ENCODE peak calls at places on chromosomes 11 and 22, in five cellular contexts. F is right lobe of liver, R is breast epithelium, T is ovary, W is neuronal stem cell. J is an unnamed sample.
A peak's percentile ranks its signal among the peaks of the same experiment; 100 is the strongest.

GRCh38 chr11:59891781-59892181 is 13.2 kb downstream of the OOSP3 start:
- DNase-seq in W (peak; percentile 15), F (no peak), R (no peak), T (no peak), J (no peak)

GRCh38 chr11:19499999-19500398 is 212.6 kb upstream of the NAV2 start:
- DNase-seq in W (no peak), T (no peak), R (no peak), F (no peak), J (no peak)

GRCh38 chr11:58354727-58355126 is 4.1 kb downstream of the OR5B17 start:
- DNase-seq in W (no peak), T (no peak), R (no peak), F (no peak), J (no peak)

GRCh38 chr11:131998020-131998419 is 627.6 kb downstream of the NTM start:
- DNase-seq in R (no peak), F (no peak), T (no peak), W (no peak), J (no peak)

GRCh38 chr11:65883058-65883761 is 3.6 kb downstream of the CTSW start:
- DNase-seq in W (no peak), R (no peak), F (no peak), T (no peak), J (no peak)

GRCh38 chr22:49307071-49307830 is 520.4 kb downstream of the BRD1 start:
- DNase-seq in W (no peak), T (no peak), R (peak; percentile 24), F (peak; percentile 48), J (no peak)

GRCh38 chr11:36228689-36229088 is 60.5 kb downstream of the COMMD9 start:
- DNase-seq in F (no peak), W (no peak), T (no peak), R (no peak), J (no peak)

GRCh38 chr22:43376765-43377485 is 33.8 kb upstream of the SCUBE1 start:
- DNase-seq in T (no peak), F (no peak), R (no peak), W (no peak), J (no peak)

GRCh38 chr11:84993386-84993785 is 633.8 kb downstream of the DLG2 start:
- DNase-seq in T (no peak), R (no peak), F (no peak), W (no peak), J (no peak)

GRCh38 chr11:78340530-78340929 is 77.1 kb downstream of the GAB2 start:
- DNase-seq in F (no peak), T (no peak), R (no peak), W (no peak), J (no peak)

GRCh38 chr11:110003426-110003825 is 89.8 kb upstream of the ZC3H12C start:
- DNase-seq in W (no peak), F (no peak), T (no peak), R (no peak), J (no peak)

GRCh38 chr11:120125005-120125404 is 12.9 kb downstream of the TRIM29 start:
- DNase-seq in W (no peak), F (no peak), T (no peak), R (peak; percentile 68), J (no peak)

GRCh38 chr11:31264834-31265233 is 104.7 kb downstream of the DCDC1 start:
- DNase-seq in R (no peak), F (no peak), W (no peak), T (no peak), J (no peak)

GRCh38 chr11:64734786-64735761 is 8.9 kb downstream of the RASGRP2 start:
- DNase-seq in F (no peak), T (no peak), R (no peak), W (no peak), J (no peak)

GRCh38 chr11:113673566-113674396 is 32.3 kb downstream of the TMPRSS5 start:
- DNase-seq in T (no peak), W (no peak), F (no peak), R (no peak), J (no peak)

GRCh38 chr11:122337241-122338176 is 221.5 kb upstream of the BLID start:
- DNase-seq in R (no peak), W (no peak), T (no peak), F (no peak), J (no peak)

GRCh38 chr22:29979645-29980303 is 96.8 kb downstream of the MTMR3 start:
- DNase-seq in R (no peak), F (no peak), T (no peak), W (no peak), J (no peak)

GRCh38 chr22:18057568-18058209 is 20.1 kb upstream of the PEX26 start:
- DNase-seq in T (peak; percentile 82), W (no peak), R (no peak), F (peak; percentile 56), J (no peak)

GRCh38 chr11:102026975-102027374 is 20.3 kb upstream of the CFAP300 start:
- DNase-seq in W (no peak), R (no peak), T (no peak), F (no peak), J (no peak)

GRCh38 chr11:133163463-133164419 is 368.6 kb downstream of the OPCML start:
- DNase-seq in R (no peak), W (peak; percentile 46), F (no peak), T (no peak), J (no peak)

GRCh38 chr22:30205281-30206115 is 41.1 kb downstream of the LIF start:
- DNase-seq in T (no peak), W (no peak), F (peak; percentile 38), R (no peak), J (no peak)

GRCh38 chr22:17951315-17951714 is 73.0 kb downstream of the MICAL3 start:
- DNase-seq in F (no peak), R (no peak), T (no peak), W (no peak), J (no peak)

GRCh38 chr11:96114178-96115070 is 190.5 kb upstream of the MTMR2 start:
- DNase-seq in T (no peak), R (no peak), F (no peak), W (no peak), J (no peak)

GRCh38 chr22:47200273-47201051 is 438.0 kb downstream of the TBC1D22A start:
- DNase-seq in W (no peak), R (no peak), T (peak; percentile 76), F (no peak), J (no peak)

GRCh38 chr22:47199949-47200272 is 437.5 kb downstream of the TBC1D22A start:
- DNase-seq in R (no peak), W (no peak), T (no peak), F (no peak), J (no peak)

GRCh38 chr22:47197735-47198500 is 435.5 kb downstream of the TBC1D22A start:
- DNase-seq in W (no peak), R (no peak), F (no peak), T (peak; percentile 26), J (no peak)

GRCh38 chr22:47198801-47199251 is 436.4 kb downstream of the TBC1D22A start:
- DNase-seq in W (no peak), R (no peak), T (peak; percentile 37), F (no peak), J (no peak)

DNA sequence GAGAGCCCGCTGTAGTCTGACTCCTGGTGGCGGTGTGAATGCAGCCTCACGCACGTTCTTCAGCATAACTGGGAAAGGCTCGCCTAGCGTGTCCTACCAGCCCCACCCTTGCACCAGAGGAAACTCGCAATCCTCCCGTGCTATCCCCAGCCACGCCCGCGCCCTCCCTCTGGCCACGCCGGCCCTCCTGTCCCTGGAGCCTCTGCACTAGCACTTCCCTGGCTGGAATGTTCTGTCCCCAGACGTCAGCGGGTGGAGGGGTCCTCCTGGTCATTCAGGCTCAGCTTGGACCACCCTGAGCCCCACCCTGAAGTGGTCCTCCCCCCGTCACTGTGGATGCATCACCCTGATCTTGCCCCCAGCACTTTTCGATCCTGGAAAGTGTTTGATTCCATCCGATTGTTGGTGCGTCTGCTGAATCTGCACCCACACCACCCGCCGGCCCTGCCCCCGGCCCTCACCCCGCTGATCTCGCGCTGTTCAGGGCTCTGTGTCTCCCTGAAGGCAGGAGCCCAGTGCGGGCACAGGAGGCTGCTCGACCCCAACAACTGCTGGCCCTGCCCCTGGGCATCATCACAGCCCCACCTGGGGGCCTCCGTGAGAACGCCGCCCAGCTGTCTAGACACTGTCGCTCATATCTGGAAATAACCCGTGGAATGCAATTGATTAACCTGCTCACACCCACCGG is 437.0 kb downstream of the TBC1D22A start:
- DNase-seq in R (no peak), W (no peak), T (peak; percentile 33), F (no peak), J (no peak)
- H3K9me3 ChIP-seq in R (no peaks in the 10 kb centered on the region), W (peaks cover 48% of the 10 kb centered on the region), T (no peaks in the 10 kb centered on the region), F (no peaks in the 10 kb centered on the region), J (no peaks in the 10 kb centered on the region)

GRCh38 chr11:118633319-118633690 is 25.9 kb downstream of the PHLDB1 start:
- DNase-seq in R (no peak), T (no peak), W (no peak), F (no peak), J (no peak)

GRCh38 chr11:118634435-118635236 is 27.2 kb downstream of the PHLDB1 start:
- DNase-seq in T (peak; percentile 94), F (peak; percentile 85), R (peak; percentile 84), W (no peak), J (no peak)

GRCh38 chr11:118632577-118633318 is 25.3 kb downstream of the PHLDB1 start:
- DNase-seq in R (no peak), W (no peak), F (no peak), T (no peak), J (no peak)

GRCh38 chr11:118635237-118635591 is 27.8 kb downstream of the PHLDB1 start:
- DNase-seq in R (no peak), W (no peak), F (no peak), T (no peak), J (no peak)

GRCh38 chr11:118633979-118634378 is 26.6 kb downstream of the PHLDB1 start:
- DNase-seq in F (no peak), T (no peak), W (no peak), R (no peak), J (no peak)
- H3K4me3 ChIP-seq in F (no peak overlapping the region), T (no peak overlapping the region), W (no peak overlapping the region), R (no peak overlapping the region), J (no peak overlapping the region)

GRCh38 chr11:44727373-44728084 is 767 bp downstream of the TSPAN18 start:
- DNase-seq in W (peak; percentile 89), T (peak; percentile 87), R (peak; percentile 73), F (peak; percentile 84), J (peak; percentile 78)
- H3K27ac ChIP-seq in W (peak overlapping the region; percentile 72), T (peak overlapping the region; percentile 43), R (no peak overlapping the region), F (no peak overlapping the region), J (peak overlapping the region; percentile 41)

GRCh38 chr11:38304926-38305325 is 1706.9 kb upstream of the RAG2 start:
- DNase-seq in W (no peak), R (no peak), T (no peak), F (no peak), J (no peak)

GRCh38 chr11:38300570-38300969 is 1702.5 kb upstream of the RAG2 start:
- DNase-seq in F (no peak), W (no peak), T (no peak), R (no peak), J (no peak)

GRCh38 chr11:38307455-38307854 is 1709.4 kb upstream of the RAG2 start:
- DNase-seq in W (no peak), T (no peak), R (no peak), F (no peak), J (no peak)

GRCh38 chr11:38302564-38302963 is 1704.5 kb upstream of the RAG2 start:
- DNase-seq in R (no peak), T (no peak), F (no peak), W (no peak), J (no peak)

DNA sequence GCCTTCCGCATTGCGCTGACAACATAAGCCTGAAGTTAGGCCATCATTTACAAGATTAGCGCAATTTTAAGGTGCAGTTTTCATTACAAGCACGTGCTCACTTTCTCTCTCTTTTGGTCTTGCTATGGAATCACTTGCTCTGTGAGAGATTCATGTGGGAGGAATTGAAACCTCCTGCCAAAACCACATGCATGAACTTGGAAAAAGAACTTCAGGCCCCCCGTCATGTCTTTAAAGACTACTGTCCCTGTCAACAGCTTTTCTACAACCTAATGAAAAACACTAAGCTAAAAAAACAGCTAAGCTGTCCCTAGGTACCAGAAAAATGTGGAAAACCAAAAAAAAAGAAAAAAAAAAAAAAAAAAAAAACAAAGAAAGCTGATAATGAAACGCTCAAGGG is 1707.6 kb upstream of the RAG2 start:
- DNase-seq in W (no peak), T (no peak), F (no peak), R (no peak), J (no peak)
- H3K9me3 ChIP-seq in W (no peaks in the 10 kb centered on the region), T (no peaks in the 10 kb centered on the region), F (no peaks in the 10 kb centered on the region), R (no peaks in the 10 kb centered on the region), J (peaks cover 8% of the 10 kb centered on the region)

J was measured in CD4-positive, CD25-positive, alpha-beta regulatory T cell.